ENCODE peak calls at places on chromosomes 3 and 15, in ten cellular contexts. R, K, X, C, U, P, H, O, F and W are unnamed samples.

GRCh38 chr3:23590424-23590823 is 215.3 kb upstream of the UBE2E1 start:
- DNase-seq in R (no peak), K (no peak), X (no peak), C (no peak), U (no peak), P (no peak), H (no peak), O (no peak), F (no peak), W (no peak)

GRCh38 chr3:128878556-128879124 is 780 bp upstream of the ACAD9 start:
- DNase-seq in R (no peak), K (no peak), X (peak), C (no peak), U (no peak), P (peak), H (peak), O (peak), F (no peak), W (no peak)

GRCh38 chr3:46489875-46490274 is 7.9 kb upstream of the RTP3 start:
- DNase-seq in R (no peak), K (no peak), X (no peak), C (no peak), U (no peak), P (no peak), H (no peak), O (no peak), F (no peak), W (no peak)

GRCh38 chr3:36178018-36178417 is 202.3 kb upstream of the STAC start:
- DNase-seq in R (no peak), K (no peak), X (no peak), C (no peak), U (no peak), P (no peak), H (no peak), O (no peak), F (no peak), W (no peak)

GRCh38 chr3:159131376-159131775 is 329.5 kb downstream of the MFSD1 start:
- DNase-seq in R (no peak), K (no peak), X (no peak), C (no peak), U (no peak), P (no peak), H (no peak), O (no peak), F (no peak), W (no peak)

GRCh38 chr3:124926426-124927116 is 8.0 kb downstream of the MUC13 start:
- DNase-seq in R (no peak), K (no peak), X (no peak), C (no peak), U (no peak), P (no peak), H (no peak), O (no peak), F (no peak), W (no peak)

GRCh38 chr15:87211547-87211946 is 1045.0 kb downstream of the NTRK3 start:
- DNase-seq in R (no peak), K (no peak), X (no peak), C (no peak), U (no peak), P (no peak), H (no peak), O (no peak), F (no peak), W (no peak)

GRCh38 chr3:43223670-43224364 is 62.5 kb upstream of the SNRK start:
- DNase-seq in R (no peak), K (no peak), X (no peak), C (no peak), U (no peak), P (no peak), H (peak), O (peak), F (no peak), W (no peak)

GRCh38 chr15:52233405-52233804 is 42.2 kb upstream of the GNB5 start:
- DNase-seq in R (no peak), K (no peak), X (no peak), C (no peak), U (no peak), P (no peak), H (no peak), O (no peak), F (no peak), W (no peak)

GRCh38 chr3:120567370-120568197 is 28.6 kb upstream of the NDUFB4 start:
- DNase-seq in R (no peak), K (peak), X (no peak), C (no peak), U (no peak), P (no peak), H (peak), O (peak), F (no peak), W (no peak)

GRCh38 chr3:48407542-48408099 is 22.3 kb downstream of the PLXNB1 start:
- DNase-seq in R (no peak), K (no peak), X (peak), C (no peak), U (no peak), P (no peak), H (no peak), O (no peak), F (no peak), W (no peak)

GRCh38 chr3:58474967-58475578 is 16.8 kb upstream of the KCTD6 start:
- DNase-seq in R (no peak), K (no peak), X (no peak), C (no peak), U (no peak), P (no peak), H (no peak), O (no peak), F (no peak), W (no peak)

GRCh38 chr3:123716421-123716820 is 131.6 kb upstream of the HACD2 start:
- DNase-seq in R (no peak), K (no peak), X (no peak), C (no peak), U (no peak), P (no peak), H (no peak), O (no peak), F (no peak), W (no peak)

GRCh38 chr3:72129384-72130094 is 344.6 kb upstream of the PROK2 start:
- DNase-seq in R (no peak), K (no peak), X (no peak), C (no peak), U (no peak), P (no peak), H (no peak), O (peak), F (no peak), W (no peak)

GRCh38 chr15:97235285-97235985 is 725.1 kb upstream of the ARRDC4 start:
- DNase-seq in R (no peak), K (no peak), X (no peak), C (peak), U (peak), P (no peak), H (peak), O (peak), F (no peak), W (no peak)

GRCh38 chr3:26091096-26091495 is 301.2 kb downstream of the OXSM start:
- DNase-seq in R (no peak), K (no peak), X (no peak), C (no peak), U (no peak), P (no peak), H (no peak), O (no peak), F (no peak), W (no peak)

GRCh38 chr3:127827808-127828207 is 5.5 kb upstream of the MGLL start:
- DNase-seq in R (no peak), K (no peak), X (no peak), C (no peak), U (no peak), P (no peak), H (no peak), O (no peak), F (no peak), W (no peak)

GRCh38 chr3:138113309-138113708 is 2.1 kb downstream of the DZIP1L start:
- DNase-seq in R (no peak), K (no peak), X (no peak), C (no peak), U (peak), P (no peak), H (peak), O (no peak), F (no peak), W (no peak)

GRCh38 chr3:189513281-189514151 is 117.7 kb upstream of the TP63 start:
- DNase-seq in R (no peak), K (no peak), X (no peak), C (no peak), U (no peak), P (no peak), H (no peak), O (no peak), F (no peak), W (no peak)

GRCh38 chr15:76035593-76035992 is 23.4 kb upstream of the NRG4 start:
- DNase-seq in R (no peak), K (no peak), X (no peak), C (no peak), U (no peak), P (no peak), H (no peak), O (no peak), F (no peak), W (no peak)

GRCh38 chr3:168407381-168407780 is 311.7 kb upstream of the GOLIM4 start:
- DNase-seq in R (no peak), K (no peak), X (no peak), C (no peak), U (no peak), P (no peak), H (no peak), O (no peak), F (no peak), W (no peak)

GRCh38 chr3:37935756-37936666 is 54.6 kb upstream of the VILL start:
- DNase-seq in R (no peak), K (no peak), X (no peak), C (no peak), U (no peak), P (no peak), H (peak), O (peak), F (no peak), W (peak)

GRCh38 chr3:197041875-197042488 is 12.4 kb upstream of the MELTF start:
- DNase-seq in R (no peak), K (no peak), X (no peak), C (no peak), U (no peak), P (no peak), H (no peak), O (no peak), F (no peak), W (no peak)

GRCh38 chr3:58560771-58561311 is 16.4 kb downstream of the FAM107A start:
- DNase-seq in R (no peak), K (no peak), X (no peak), C (no peak), U (no peak), P (no peak), H (peak), O (peak), F (no peak), W (peak)

GRCh38 chr15:86877171-86877631 is 797.5 kb downstream of the AGBL1 start:
- DNase-seq in R (no peak), K (no peak), X (no peak), C (no peak), U (no peak), P (no peak), H (no peak), O (no peak), F (no peak), W (no peak)

GRCh38 chr15:52292780-52293392 is 2.7 kb downstream of the MYO5C start:
- DNase-seq in R (no peak), K (no peak), X (no peak), C (no peak), U (no peak), P (no peak), H (no peak), O (no peak), F (no peak), W (no peak)